ENCODE peak calls at places on chromosomes 4 and X, in four cellular contexts. X is adrenal gland, W is cardiac muscle cell, D is mucosa of descending colon. G is an unnamed sample.

GRCh38 chr4:187992971-187993370 is 2.6 kb upstream of the ZFP42 start:
- DNase-seq in D (no peak), X (no peak), W (no peak), G (no peak)

GRCh38 chrX:23854945-23855344 is 52.8 kb downstream of the APOO start:
- DNase-seq in X (no peak), W (peak; percentile 56), D (no peak), G (no peak)

GRCh38 chr4:88286897-88287296 is 2.5 kb upstream of the PPM1K start:
- DNase-seq in X (no peak), W (peak; percentile 10), D (no peak), G (no peak)

GRCh38 chr4:71290074-71290473 is 48.7 kb upstream of the SLC4A4 start:
- DNase-seq in X (no peak), D (no peak), W (no peak), G (no peak)

GRCh38 chr4:89653012-89653411 is 183.9 kb downstream of the SNCA start:
- DNase-seq in W (no peak), D (no peak), X (no peak), G (no peak)

GRCh38 chrX:96906741-96907140 is 23.0 kb downstream of the RPA4 start:
- DNase-seq in D (no peak), W (peak; percentile 39), X (no peak), G (no peak)

GRCh38 chrX:3638280-3638873 is 75.1 kb downstream of the PRKX start:
- DNase-seq in D (peak; percentile 29), X (peak; percentile 41), W (peak; percentile 53), G (no peak)

GRCh38 chrX:25646156-25646555 is 492.0 kb upstream of the MAGEB18 start:
- DNase-seq in X (no peak), W (no peak), D (no peak), G (no peak)

GRCh38 chr4:167105857-167106256 is 128.4 kb downstream of the SPOCK3 start:
- DNase-seq in X (no peak), D (no peak), W (no peak), G (no peak)

GRCh38 chrX:17414839-17415238 is 39.8 kb downstream of the NHS start:
- DNase-seq in D (peak; percentile 41), W (no peak), X (peak; percentile 29), G (peak; percentile 59)

GRCh38 chr4:163395758-163396157 is 52.1 kb downstream of the NPY5R start:
- DNase-seq in D (no peak), X (no peak), W (peak; percentile 21), G (no peak)

GRCh38 chrX:140439455-140439854 is 65.4 kb downstream of the SOX3 start:
- DNase-seq in X (no peak), W (no peak), D (peak; percentile 18), G (no peak)

GRCh38 chr4:42452823-42453222 is 55.5 kb downstream of the SHISA3 start:
- DNase-seq in W (no peak), D (no peak), X (no peak), G (no peak)

DNA sequence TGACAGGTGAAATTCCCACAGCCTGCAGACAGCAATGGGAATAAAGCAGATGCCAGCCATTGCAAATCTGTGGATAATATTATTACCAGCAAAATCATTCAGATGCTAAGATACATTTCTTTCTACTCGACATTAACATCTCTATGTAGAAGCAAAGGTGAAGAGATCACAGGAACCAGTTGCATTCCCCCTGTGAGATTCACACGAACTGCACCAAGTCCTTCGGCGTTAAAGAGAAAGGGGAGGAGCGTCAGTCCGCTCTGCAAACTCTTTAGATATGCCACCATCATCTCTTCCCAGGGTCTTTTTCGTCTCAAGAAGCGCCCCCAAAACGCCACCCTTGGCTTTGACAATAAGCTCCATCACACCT is 1.9 kb downstream of the NEUROG2 start:
- DNase-seq in D (no peak), W (no peak), X (no peak), G (no peak)
- H3K4me3 ChIP-seq in D (no peak overlapping the region), W (no peak overlapping the region), X (no peak overlapping the region), G (no peak overlapping the region)

DNA sequence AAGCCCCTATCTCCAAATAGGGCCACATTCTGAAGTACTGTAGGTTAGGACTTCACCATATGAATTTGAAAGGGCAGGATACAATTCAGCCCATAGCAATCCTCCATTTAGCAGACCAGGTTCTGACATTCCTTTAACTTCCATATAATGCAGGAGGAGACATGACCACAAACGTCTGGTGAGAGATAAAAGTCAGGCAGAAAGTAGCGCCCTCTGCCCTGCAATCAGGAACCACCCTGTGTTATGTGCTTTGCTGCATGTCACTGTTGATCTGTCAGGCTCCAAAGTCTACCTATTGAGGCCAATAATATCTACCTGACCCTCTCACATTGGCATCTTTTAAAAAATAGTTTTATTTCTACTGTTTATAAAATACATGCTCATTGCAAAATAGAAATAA is 30.2 kb upstream of the SEPSECS start:
- DNase-seq in D (no peak), X (no peak), W (no peak), G (no peak)
- H3K4me1 ChIP-seq in D (no peaks in the 10 kb centered on the region), X (no peaks in the 10 kb centered on the region), W (no peaks in the 10 kb centered on the region), G (no peaks in the 10 kb centered on the region)

GRCh38 chr4:122686709-122687108 is 45.8 kb upstream of the BBS12 start:
- DNase-seq in X (no peak), W (no peak), D (no peak), G (no peak)

GRCh38 chr4:122687450-122688121 is 44.9 kb upstream of the BBS12 start:
- DNase-seq in D (no peak), W (peak; percentile 33), X (no peak), G (no peak)

GRCh38 chr4:122691988-122692387 is 40.5 kb upstream of the BBS12 start:
- DNase-seq in X (no peak), D (no peak), W (no peak), G (no peak)

GRCh38 chr4:122689972-122690371 is 42.5 kb upstream of the BBS12 start:
- DNase-seq in D (no peak), W (no peak), X (no peak), G (no peak)

GRCh38 chr4:122688529-122688928 is 44.0 kb upstream of the BBS12 start:
- DNase-seq in W (peak; percentile 18), D (no peak), X (no peak), G (no peak)
- H3K4me3 ChIP-seq in W (no peak overlapping the region), D (no peak overlapping the region), X (no peak overlapping the region), G (no peak overlapping the region)

GRCh38 chr4:137510866-137511265 is 21.4 kb downstream of the PCDH18 start:
- DNase-seq in X (no peak), D (no peak), W (peak; percentile 97), G (no peak)

GRCh38 chr4:137509855-137510282 is 22.4 kb downstream of the PCDH18 start:
- DNase-seq in X (no peak), W (peak; percentile 54), D (no peak), G (no peak)

GRCh38 chr4:137519406-137519805 is 12.9 kb downstream of the PCDH18 start:
- DNase-seq in W (peak; percentile 67), D (no peak), X (no peak), G (no peak)

DNA sequence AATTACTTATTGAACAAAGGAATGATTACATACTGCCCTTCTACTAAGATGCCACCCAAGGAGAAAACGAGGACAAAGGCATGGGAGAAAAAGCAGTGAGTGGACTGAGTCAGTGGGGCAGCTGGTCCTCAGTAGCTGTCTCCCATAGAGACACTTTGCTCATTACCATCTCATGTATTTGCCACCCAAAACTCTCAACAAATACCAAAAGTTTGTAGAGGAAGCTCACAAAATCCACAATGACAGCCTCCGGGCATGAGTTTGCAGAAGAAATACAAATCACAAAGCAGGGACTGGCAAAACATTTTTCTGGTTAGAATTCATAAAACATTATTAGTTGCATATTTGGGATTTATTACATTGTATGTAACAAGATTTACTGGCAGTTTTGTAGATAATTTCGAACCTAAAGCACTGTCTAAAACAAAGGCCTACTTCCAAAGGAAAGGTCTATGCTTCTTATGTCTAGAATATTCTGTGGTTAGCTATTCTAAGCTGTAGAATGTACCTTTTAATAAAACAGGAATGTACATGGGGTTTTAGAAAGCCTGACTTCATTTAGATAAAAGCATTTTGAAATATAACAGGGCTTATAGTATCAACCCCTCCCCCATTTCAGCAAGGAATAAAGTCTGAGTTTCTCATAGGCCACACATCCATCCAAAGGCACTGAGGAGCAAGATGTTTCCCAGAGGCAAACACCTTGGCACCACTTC is 17.7 kb downstream of the PCDH18 start:
- DNase-seq in X (no peak), W (no peak), D (no peak), G (no peak)
- H3K4me1 ChIP-seq in X (no peaks in the 10 kb centered on the region), W (no peaks in the 10 kb centered on the region), D (no peaks in the 10 kb centered on the region), G (peaks cover 3% of the 10 kb centered on the region)

DNA sequence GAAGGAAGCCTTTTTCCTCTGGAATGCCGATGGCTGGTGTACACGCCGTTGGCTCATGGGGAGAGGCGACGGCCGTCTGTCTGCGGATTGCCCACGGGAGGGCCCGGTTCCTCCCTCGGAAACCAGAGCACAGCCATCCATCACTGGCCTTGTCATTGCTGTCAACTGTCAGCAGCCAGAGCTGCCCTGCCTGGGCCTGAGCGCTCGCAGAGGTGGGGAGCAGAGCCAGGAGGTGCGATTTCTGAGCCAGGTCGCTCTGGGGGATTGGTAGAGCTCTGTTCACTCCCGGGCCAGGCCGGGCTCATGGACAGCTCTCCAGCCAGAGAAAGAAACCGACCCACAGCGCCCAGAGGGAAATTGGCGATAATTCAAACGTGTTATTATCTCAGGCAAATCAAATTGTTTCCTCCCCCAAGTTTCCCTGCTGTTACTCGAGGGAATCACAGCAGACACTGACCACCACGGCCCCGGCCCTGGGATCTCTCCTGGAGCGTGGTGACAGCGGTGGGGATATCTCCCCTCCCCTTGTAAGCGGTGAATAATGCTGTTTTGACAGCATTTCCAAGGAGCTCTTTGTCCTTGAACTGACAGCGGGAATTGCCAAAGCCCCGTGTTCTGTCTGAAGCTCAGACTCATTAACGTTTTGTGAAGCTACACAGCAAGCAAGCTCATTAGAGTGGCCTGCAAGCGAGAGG is 221.0 kb upstream of the PSAPL1 start:
- DNase-seq in D (no peak), W (peak; percentile 31), X (no peak), G (no peak)
- H3K4me3 ChIP-seq in D (no peak overlapping the region), W (no peak overlapping the region), X (no peak overlapping the region), G (no peak overlapping the region)

GRCh38 chr4:122973465-122973864 is 51.1 kb upstream of the NUDT6 start:
- DNase-seq in X (no peak), W (no peak), D (no peak), G (no peak)
- H3K4me1 ChIP-seq in X (no peaks in the 10 kb centered on the region), W (no peaks in the 10 kb centered on the region), D (no peaks in the 10 kb centered on the region), G (no peaks in the 10 kb centered on the region)

GRCh38 chr4:7874838-7875237 is 64.8 kb downstream of the AFAP1 start:
- DNase-seq in W (no peak), D (no peak), X (no peak), G (no peak)

GRCh38 chr4:7868892-7869471 is 70.7 kb downstream of the AFAP1 start:
- DNase-seq in W (no peak), X (no peak), D (no peak), G (no peak)

GRCh38 chr4:7871356-7871755 is 68.3 kb downstream of the AFAP1 start:
- DNase-seq in W (no peak), X (no peak), D (no peak), G (no peak)

GRCh38 chr4:7873881-7874280 is 65.8 kb downstream of the AFAP1 start:
- DNase-seq in X (no peak), D (no peak), W (no peak), G (no peak)

DNA sequence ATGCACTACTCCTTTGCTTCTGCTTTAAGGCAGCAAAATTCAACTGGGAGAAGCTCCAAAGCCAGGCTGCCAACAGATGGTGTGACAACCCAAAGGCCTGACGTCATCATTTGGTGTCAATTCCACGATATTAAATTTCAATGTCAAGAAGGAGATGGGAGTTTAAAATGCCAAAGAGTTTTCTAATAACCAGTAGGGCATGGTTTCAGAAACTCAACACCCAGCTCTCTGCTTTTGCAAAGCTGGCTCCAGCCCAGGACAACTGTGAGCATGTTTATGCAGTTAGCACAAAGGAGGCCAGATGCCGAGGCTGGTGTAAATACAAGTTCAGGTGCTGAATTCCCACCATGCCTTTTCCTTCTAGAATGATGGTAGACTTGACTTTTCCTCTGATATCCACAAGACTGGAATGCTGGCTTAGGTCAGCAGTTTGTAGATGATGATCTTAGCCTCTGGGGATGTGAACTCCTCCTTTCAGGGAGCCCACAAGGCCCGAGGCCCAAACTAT is 67.3 kb downstream of the AFAP1 start:
- DNase-seq in W (peak; percentile 80), D (no peak), X (no peak), G (peak; percentile 68)
- H3K4me3 ChIP-seq in W (no peak overlapping the region), D (no peak overlapping the region), X (no peak overlapping the region), G (no peak overlapping the region)